ENCODE peak calls at places on chromosomes 6 and 20, in four cellular contexts. One of them, this sample, is unnamed.

GRCh38 chr20:17295151-17295726 is 68.4 kb downstream of the PCSK2 start:
- DNase-seq in fibroblast of villous mesenchyme: no peak
- DNase-seq in mucosa of descending colon: no peak
- DNase-seq in Panc1: no peak
- DNase-seq in this sample: no peak

GRCh38 chr6:118324081-118324480 is 224.0 kb upstream of the PLN start:
- DNase-seq in mucosa of descending colon: no peak
- DNase-seq in Panc1: no peak
- DNase-seq in fibroblast of villous mesenchyme: no peak
- DNase-seq in this sample: no peak

GRCh38 chr6:45946352-45946751 is 69.3 kb downstream of the CLIC5 start:
- DNase-seq in Panc1: no peak
- DNase-seq in fibroblast of villous mesenchyme: peak; percentile 91
- DNase-seq in mucosa of descending colon: no peak
- DNase-seq in this sample: peak; percentile 59

GRCh38 chr20:50992733-50993457 is 30.0 kb downstream of the KCNG1 start:
- DNase-seq in Panc1: no peak
- DNase-seq in fibroblast of villous mesenchyme: peak; percentile 68
- DNase-seq in mucosa of descending colon: no peak
- DNase-seq in this sample: no peak

GRCh38 chr6:158958504-158959386 is 41.3 kb downstream of the RSPH3 start:
- DNase-seq in mucosa of descending colon: no peak
- DNase-seq in fibroblast of villous mesenchyme: no peak
- DNase-seq in Panc1: no peak
- DNase-seq in this sample: no peak

GRCh38 chr20:41339957-41340326 is 679 bp upstream of the LPIN3 start:
- DNase-seq in Panc1: no peak
- DNase-seq in fibroblast of villous mesenchyme: peak; percentile 69
- DNase-seq in mucosa of descending colon: peak; percentile 94
- DNase-seq in this sample: peak; percentile 46

GRCh38 chr20:33370296-33370695 is 31.0 kb downstream of the CDK5RAP1 start:
- DNase-seq in Panc1: no peak
- DNase-seq in mucosa of descending colon: no peak
- DNase-seq in fibroblast of villous mesenchyme: no peak
- DNase-seq in this sample: no peak

GRCh38 chr20:60049601-60050000 is 91.4 kb downstream of the CDH26 start:
- DNase-seq in fibroblast of villous mesenchyme: no peak
- DNase-seq in Panc1: no peak
- DNase-seq in mucosa of descending colon: no peak
- DNase-seq in this sample: peak; percentile 30

GRCh38 chr20:1247689-1248088 is 18.4 kb upstream of the SNPH start:
- DNase-seq in mucosa of descending colon: no peak
- DNase-seq in fibroblast of villous mesenchyme: no peak
- DNase-seq in Panc1: no peak
- DNase-seq in this sample: no peak

GRCh38 chr6:155645328-155645727 is 189.7 kb upstream of the NOX3 start:
- DNase-seq in mucosa of descending colon: no peak
- DNase-seq in fibroblast of villous mesenchyme: peak; percentile 29
- DNase-seq in Panc1: peak; percentile 83
- DNase-seq in this sample: peak; percentile 10

GRCh38 chr6:140774080-140774505 is 1358.6 kb upstream of the GJE1 start:
- DNase-seq in fibroblast of villous mesenchyme: peak; percentile 82
- DNase-seq in mucosa of descending colon: no peak
- DNase-seq in Panc1: peak; percentile 2
- DNase-seq in this sample: peak; percentile 57

GRCh38 chr20:46959821-46960220 is 65.2 kb downstream of the EYA2 start:
- DNase-seq in fibroblast of villous mesenchyme: no peak
- DNase-seq in mucosa of descending colon: no peak
- DNase-seq in Panc1: no peak
- DNase-seq in this sample: no peak

GRCh38 chr20:19928379-19929360 is 88.5 kb upstream of the NAA20 start:
- DNase-seq in mucosa of descending colon: peak; percentile 75
- DNase-seq in fibroblast of villous mesenchyme: peak; percentile 13
- DNase-seq in Panc1: no peak
- DNase-seq in this sample: no peak
- TF ChIP-seq CTCF in mucosa of descending colon: no peak
- TF ChIP-seq CTCF in fibroblast of villous mesenchyme: no peak
- TF ChIP-seq CTCF in Panc1: no peak
- TF ChIP-seq CTCF in this sample: no peak

DNA sequence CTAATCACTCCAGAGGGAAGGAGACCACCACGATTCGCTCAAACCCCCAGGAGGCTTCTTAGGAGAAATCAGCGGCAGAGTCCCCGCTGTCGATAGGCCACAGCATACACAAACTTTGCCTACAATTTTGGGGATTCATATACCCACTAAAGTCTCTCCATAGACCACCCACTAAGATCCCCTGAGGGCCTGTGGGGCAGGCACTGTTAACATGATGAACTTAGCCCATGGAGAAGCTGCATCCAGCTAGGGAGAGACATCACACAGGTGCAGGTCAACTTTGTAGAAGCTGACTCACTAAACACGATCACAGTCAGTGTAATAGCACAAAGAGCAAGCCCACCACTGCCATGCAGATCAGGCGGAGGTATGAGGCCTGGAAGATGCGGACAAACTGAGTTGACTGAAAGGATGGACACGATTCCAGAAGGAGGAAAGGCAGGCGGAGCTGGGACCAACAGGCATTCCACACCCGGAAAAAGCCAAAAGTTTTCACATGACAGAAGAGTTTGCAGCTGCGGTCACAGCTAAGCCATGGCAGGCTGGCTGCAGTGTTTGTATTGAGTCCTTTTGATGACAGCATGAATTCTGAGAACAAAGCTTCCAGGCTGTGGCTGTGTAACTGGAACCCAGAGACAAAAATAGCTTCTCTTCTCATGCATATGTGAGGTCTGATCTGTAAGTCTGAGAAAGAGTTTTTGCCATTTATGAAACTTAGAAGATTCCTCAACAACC is 75.7 kb upstream of the QKI start:
- DNase-seq in mucosa of descending colon: no peak
- DNase-seq in Panc1: no peak
- DNase-seq in fibroblast of villous mesenchyme: peak; percentile 21
- DNase-seq in this sample: peak; percentile 21
- H3K4me3 ChIP-seq in mucosa of descending colon: no peak overlapping the region
- H3K4me3 ChIP-seq in Panc1: no peak overlapping the region
- H3K4me3 ChIP-seq in fibroblast of villous mesenchyme: no peak overlapping the region
- H3K4me3 ChIP-seq in this sample: no peak overlapping the region

DNA sequence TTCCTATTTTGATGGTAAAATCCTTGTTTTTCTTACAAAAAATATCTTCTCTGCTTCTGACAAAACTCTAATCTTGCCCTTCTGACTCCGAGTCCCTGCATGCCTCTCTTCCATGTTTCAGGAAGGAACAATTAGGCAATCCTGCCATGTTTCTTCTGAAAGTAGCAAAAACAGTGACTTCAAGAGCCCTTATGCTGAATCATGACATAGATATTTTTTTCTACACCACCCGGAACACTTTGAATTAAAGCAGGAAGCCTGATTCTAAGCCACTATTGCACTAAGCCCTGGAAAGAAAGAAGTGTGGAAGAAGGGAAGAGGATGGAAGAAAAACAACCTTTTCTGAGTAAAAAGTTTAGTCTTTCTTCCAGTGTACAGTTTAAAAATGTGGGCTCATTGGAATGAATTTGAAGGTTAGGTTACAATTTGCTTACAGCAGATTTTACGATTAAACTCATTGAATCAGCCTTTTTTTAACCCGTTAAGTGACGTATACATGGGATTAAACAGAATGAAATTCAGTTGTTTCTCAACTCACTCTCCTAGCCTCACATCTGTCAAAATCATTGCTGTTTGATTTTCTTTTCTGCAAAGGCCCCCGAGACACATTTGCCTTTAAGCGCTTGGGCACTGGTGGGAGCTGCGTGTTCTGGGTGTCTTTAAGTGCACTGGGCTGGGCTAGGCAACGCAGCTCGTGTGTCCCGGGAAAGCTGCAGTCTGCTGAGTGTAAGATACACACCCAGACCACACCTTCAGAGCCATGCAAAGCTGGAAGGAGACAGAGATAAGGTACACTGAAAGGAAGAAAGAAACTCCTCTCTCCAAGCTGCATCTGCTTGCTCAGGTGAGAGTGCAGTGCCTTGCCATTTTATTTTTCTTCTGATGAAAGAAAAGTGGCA is 159.4 kb upstream of the CITED2 start:
- DNase-seq in Panc1: no peak
- DNase-seq in fibroblast of villous mesenchyme: peak; percentile 96
- DNase-seq in mucosa of descending colon: peak; percentile 79
- DNase-seq in this sample: peak; percentile 84
- TF ChIP-seq CTCF in Panc1: no peak
- TF ChIP-seq CTCF in fibroblast of villous mesenchyme: no peak
- TF ChIP-seq CTCF in mucosa of descending colon: no peak
- TF ChIP-seq CTCF in this sample: no peak

DNA sequence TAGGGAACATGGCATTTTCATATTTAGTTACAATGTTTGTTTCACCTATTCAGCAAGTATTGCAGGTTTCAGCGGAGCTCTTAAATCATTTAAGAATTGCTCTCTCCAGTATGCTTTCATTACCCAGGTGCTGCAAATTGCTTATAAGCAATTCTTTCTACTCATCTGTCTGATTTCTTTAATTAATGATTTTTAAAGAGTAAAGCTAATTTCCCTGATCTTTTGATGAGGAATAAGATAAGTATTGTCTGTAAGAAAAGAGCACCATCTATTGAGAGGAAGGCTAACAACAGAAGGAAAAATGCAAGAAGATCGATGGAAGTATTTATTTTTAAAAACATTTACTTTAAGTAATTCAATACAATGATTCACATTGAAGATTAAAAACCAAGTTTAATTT is 2.0 kb downstream of the OPRM1 start:
- DNase-seq in mucosa of descending colon: no peak
- DNase-seq in Panc1: no peak
- DNase-seq in fibroblast of villous mesenchyme: no peak
- DNase-seq in this sample: no peak
- H3K4me3 ChIP-seq in mucosa of descending colon: no peak overlapping the region
- H3K4me3 ChIP-seq in Panc1: no peak overlapping the region
- H3K4me3 ChIP-seq in fibroblast of villous mesenchyme: no peak overlapping the region
- H3K4me3 ChIP-seq in this sample: no peak overlapping the region

GRCh38 chr6:99130897-99131873 is 183.4 kb upstream of the FBXL4 start:
- DNase-seq in fibroblast of villous mesenchyme: no peak
- DNase-seq in Panc1: no peak
- DNase-seq in mucosa of descending colon: no peak
- DNase-seq in this sample: no peak
- TF ChIP-seq CTCF in fibroblast of villous mesenchyme: no peak
- TF ChIP-seq CTCF in Panc1: peak; percentile 22
- TF ChIP-seq CTCF in mucosa of descending colon: no peak
- TF ChIP-seq CTCF in this sample: no peak

DNA sequence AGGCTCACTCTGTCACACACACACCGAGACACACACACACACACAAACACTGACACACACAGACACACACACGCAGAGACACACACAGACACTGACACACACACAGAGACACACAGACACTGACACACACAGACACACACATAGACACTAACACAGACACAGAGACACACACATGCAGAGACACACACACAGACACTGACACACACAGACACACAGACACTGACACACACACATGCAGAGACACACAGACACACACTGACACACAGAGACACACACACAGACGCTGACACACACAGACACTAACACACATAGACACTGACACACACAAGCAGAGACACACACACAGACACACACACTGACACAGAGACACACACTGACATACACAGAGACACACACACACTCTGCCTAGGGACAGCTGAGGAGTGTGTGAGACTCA is 14.3 kb upstream of the ABHD16B start:
- DNase-seq in mucosa of descending colon: no peak
- DNase-seq in Panc1: no peak
- DNase-seq in fibroblast of villous mesenchyme: no peak
- DNase-seq in this sample: no peak
- H3K4me3 ChIP-seq in mucosa of descending colon: no peak overlapping the region
- H3K4me3 ChIP-seq in Panc1: no peak overlapping the region
- H3K4me3 ChIP-seq in fibroblast of villous mesenchyme: no peak overlapping the region
- H3K4me3 ChIP-seq in this sample: no peak overlapping the region

GRCh38 chr6:160368670-160369069 is 20.5 kb downstream of the SLC22A3 start:
- DNase-seq in mucosa of descending colon: no peak
- DNase-seq in Panc1: no peak
- DNase-seq in fibroblast of villous mesenchyme: no peak
- DNase-seq in this sample: no peak

GRCh38 chr6:160362556-160362955 is 14.4 kb downstream of the SLC22A3 start:
- DNase-seq in mucosa of descending colon: no peak
- DNase-seq in Panc1: no peak
- DNase-seq in fibroblast of villous mesenchyme: no peak
- DNase-seq in this sample: no peak

GRCh38 chr6:160367798-160368547 is 19.8 kb downstream of the SLC22A3 start:
- DNase-seq in mucosa of descending colon: no peak
- DNase-seq in fibroblast of villous mesenchyme: no peak
- DNase-seq in Panc1: no peak
- DNase-seq in this sample: no peak

GRCh38 chr6:160363016-160363996 is 15.1 kb downstream of the SLC22A3 start:
- DNase-seq in mucosa of descending colon: no peak
- DNase-seq in Panc1: no peak
- DNase-seq in fibroblast of villous mesenchyme: no peak
- DNase-seq in this sample: no peak

GRCh38 chr6:160365117-160365516 is 16.9 kb downstream of the SLC22A3 start:
- DNase-seq in mucosa of descending colon: no peak
- DNase-seq in Panc1: no peak
- DNase-seq in fibroblast of villous mesenchyme: no peak
- DNase-seq in this sample: no peak
- TF ChIP-seq CTCF in mucosa of descending colon: no peak
- TF ChIP-seq CTCF in Panc1: no peak
- TF ChIP-seq CTCF in fibroblast of villous mesenchyme: no peak
- TF ChIP-seq CTCF in this sample: no peak

GRCh38 chr6:52572536-52572935 is 4.3 kb downstream of the TRAM2 start:
- DNase-seq in mucosa of descending colon: no peak
- DNase-seq in Panc1: no peak
- DNase-seq in fibroblast of villous mesenchyme: no peak
- DNase-seq in this sample: no peak
- H3K4me3 ChIP-seq in mucosa of descending colon: no peak overlapping the region
- H3K4me3 ChIP-seq in Panc1: no peak overlapping the region
- H3K4me3 ChIP-seq in fibroblast of villous mesenchyme: no peak overlapping the region
- H3K4me3 ChIP-seq in this sample: peak overlapping the region; percentile 94